ENCODE peak calls at places on chromosomes 12 and 14, in eight cellular contexts. O is A549; K is CD8-positive, alpha-beta T cell; Y is heart left ventricle; U is PC-3; R is HL-60; V is Peyer's patch; M is coronary artery. H is an unnamed sample.

GRCh38 chr14:33175951-33176350 is 237.3 kb downstream of the NPAS3 start:
- DNase-seq in O (no peak), K (no peak), Y (no peak), U (no peak), R (no peak), V (no peak), M (no peak), H (no peak)

GRCh38 chr12:119786539-119786938 is 90.6 kb downstream of the CIT start:
- DNase-seq in O (no peak), K (no peak), Y (no peak), U (no peak), R (no peak), V (no peak), M (no peak), H (no peak)

GRCh38 chr12:97038859-97039258 is 131.8 kb downstream of the NEDD1 start:
- DNase-seq in O (no peak), K (no peak), Y (no peak), U (peak), R (no peak), V (no peak), M (no peak), H (peak)

GRCh38 chr14:77674931-77675330 is 32.9 kb downstream of the ALKBH1 start:
- DNase-seq in O (no peak), K (no peak), Y (no peak), U (no peak), R (no peak), V (no peak), M (no peak), H (no peak)

GRCh38 chr12:89051065-89051677 is 301.1 kb downstream of the DUSP6 start:
- DNase-seq in O (peak), K (no peak), Y (no peak), U (peak), R (peak), V (no peak), M (no peak), H (peak)

GRCh38 chr12:12546314-12546772 is 16.3 kb downstream of the DUSP16 start:
- DNase-seq in O (no peak), K (no peak), Y (no peak), U (peak), R (no peak), V (no peak), M (no peak), H (peak)

GRCh38 chr14:96062506-96062905 is 23.3 kb downstream of the C14orf132 start:
- DNase-seq in O (no peak), K (no peak), Y (no peak), U (no peak), R (no peak), V (no peak), M (no peak), H (no peak)

GRCh38 chr12:66885115-66885875 is 206.4 kb upstream of the GRIP1 start:
- DNase-seq in O (no peak), K (no peak), Y (no peak), U (no peak), R (no peak), V (no peak), M (no peak), H (no peak)

GRCh38 chr14:67610491-67610890 is 9.2 kb upstream of the ARG2 start:
- DNase-seq in O (no peak), K (no peak), Y (no peak), U (no peak), R (no peak), V (no peak), M (no peak), H (no peak)

GRCh38 chr12:54229624-54230212 is 40.9 kb upstream of the SMUG1 start:
- DNase-seq in O (peak), K (no peak), Y (no peak), U (peak), R (no peak), V (no peak), M (no peak), H (peak)

GRCh38 chr14:47549886-47550285 is 125.5 kb downstream of the MDGA2 start:
- DNase-seq in O (no peak), K (no peak), Y (no peak), U (no peak), R (no peak), V (no peak), M (no peak), H (no peak)

GRCh38 chr14:65392296-65392695 is 20.2 kb upstream of the FUT8 start:
- DNase-seq in O (no peak), K (no peak), Y (no peak), U (no peak), R (no peak), V (no peak), M (no peak), H (peak)

GRCh38 chr14:105486974-105487448 is 325 bp downstream of the CRIP1 start:
- DNase-seq in O (peak), K (peak), Y (peak), U (no peak), R (no peak), V (peak), M (peak), H (no peak)

GRCh38 chr12:52277486-52278245 is 3.2 kb downstream of the KRT86 start:
- DNase-seq in O (no peak), K (no peak), Y (no peak), U (no peak), R (no peak), V (no peak), M (peak), H (no peak)

DNA sequence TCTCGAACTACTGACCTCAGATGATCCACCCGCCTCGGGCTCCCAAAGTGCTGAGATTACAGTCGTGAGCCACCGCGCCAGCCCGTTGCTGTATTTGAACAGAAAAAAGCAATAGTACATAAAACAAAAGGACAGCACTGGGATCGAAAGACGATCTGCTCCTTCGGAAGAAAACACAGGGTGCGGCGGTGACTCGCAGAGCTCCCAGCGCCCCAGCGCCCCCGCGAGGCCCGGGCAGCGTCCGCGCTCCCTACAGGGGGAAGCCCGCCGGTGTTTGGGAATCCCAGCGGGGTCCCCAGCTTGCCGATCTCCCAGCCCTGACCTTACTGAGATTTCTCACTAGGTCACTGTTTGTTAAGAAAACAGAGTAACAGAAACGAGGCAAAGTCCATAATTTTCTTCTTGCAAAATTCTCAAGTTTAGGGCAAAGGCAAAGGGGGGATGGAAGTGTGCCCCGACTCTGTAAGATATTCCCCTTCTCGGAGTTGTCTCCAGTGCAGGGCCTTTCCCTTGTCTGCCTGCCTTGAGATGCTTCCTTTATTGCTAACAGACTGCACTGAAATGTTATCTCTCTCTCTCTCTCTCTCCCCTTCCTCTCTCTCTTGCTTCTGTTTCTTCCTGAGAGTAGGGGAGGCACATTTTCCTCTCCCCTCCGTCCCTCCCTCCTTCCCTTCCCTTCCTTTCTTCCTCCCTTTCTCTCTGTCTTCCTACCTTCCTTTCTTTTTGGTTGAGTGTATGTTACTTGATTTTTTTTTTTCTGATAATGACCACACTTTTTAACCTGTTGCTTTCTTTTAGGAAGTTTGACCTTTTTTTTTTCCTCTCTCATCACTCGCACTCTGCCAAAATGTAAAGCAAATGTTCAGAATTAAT is 92.0 kb downstream of the TMEM30B start:
- DNase-seq in O (peak), K (no peak), Y (peak), U (peak), R (no peak), V (no peak), M (no peak), H (peak)
- TF ChIP-seq CTCF in O (peak), K (no peak), Y (peak), U (peak), R (no peak), V (no peak), M (peak), H (peak)

DNA sequence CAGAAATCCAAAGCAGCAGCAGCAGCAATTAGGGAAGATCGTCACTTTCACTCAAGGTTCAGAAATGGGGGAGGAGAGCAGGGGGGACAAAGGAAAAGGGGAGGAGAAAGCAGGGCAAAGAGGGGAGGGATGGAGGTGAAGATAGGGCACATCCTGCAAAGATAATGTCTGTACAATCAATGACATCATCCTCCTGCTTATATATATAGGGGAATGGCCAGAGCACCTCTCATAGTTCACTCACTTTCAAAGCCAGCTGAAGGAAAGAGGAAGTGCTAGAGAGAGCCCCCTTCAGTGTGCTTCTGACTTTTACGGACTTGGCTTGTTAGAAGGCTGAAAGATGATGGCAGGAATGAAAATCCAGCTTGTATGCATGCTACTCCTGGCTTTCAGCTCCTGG is at the start of gene NTS:
- DNase-seq in O (peak), K (no peak), Y (no peak), U (peak), R (no peak), V (no peak), M (no peak), H (peak)
- H3K4me3 ChIP-seq in O (peak), K (no peak), Y (no peak), U (no peak), R (no peak), V (no peak), M (no peak), H (no peak)

DNA sequence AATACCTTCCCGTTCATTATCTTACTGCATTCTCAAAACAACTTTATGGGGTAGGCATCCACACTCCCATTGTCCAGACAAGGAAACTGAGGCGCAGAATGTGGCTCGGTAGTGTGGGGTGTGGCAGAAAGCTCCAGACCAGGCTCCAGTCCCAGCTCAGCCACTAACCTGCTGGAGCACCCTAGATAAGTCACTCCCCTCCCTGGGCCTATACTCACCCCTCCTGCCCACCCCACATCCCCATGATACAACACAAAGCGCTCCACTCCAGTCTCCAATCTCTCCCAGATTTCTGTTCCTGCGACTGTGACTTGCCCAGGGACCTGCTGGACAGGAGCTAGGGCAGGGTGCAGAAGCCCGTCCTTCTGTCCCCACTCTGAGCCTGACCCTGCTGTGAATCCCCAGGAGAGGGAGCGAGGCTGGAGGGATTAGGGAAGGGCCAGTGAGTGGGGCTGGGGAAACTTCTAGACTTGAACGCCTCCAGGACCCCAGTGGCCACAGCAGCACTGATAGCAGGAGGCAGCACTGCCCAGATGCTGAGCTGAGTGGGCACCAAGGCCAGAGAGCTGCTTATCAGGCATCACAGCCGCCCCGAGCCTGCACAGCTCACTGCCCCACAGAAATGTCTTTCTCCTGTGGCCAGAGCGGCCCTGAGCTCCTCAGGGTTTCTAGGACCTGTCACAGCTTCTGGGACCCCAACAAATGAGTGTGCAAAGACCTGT is 1.3 kb upstream of the AQP2 start:
- DNase-seq in O (no peak), K (no peak), Y (no peak), U (no peak), R (no peak), V (no peak), M (no peak), H (no peak)
- TF ChIP-seq CTCF in O (no peak), K (no peak), Y (no peak), U (no peak), R (no peak), V (no peak), M (no peak), H (no peak)

DNA sequence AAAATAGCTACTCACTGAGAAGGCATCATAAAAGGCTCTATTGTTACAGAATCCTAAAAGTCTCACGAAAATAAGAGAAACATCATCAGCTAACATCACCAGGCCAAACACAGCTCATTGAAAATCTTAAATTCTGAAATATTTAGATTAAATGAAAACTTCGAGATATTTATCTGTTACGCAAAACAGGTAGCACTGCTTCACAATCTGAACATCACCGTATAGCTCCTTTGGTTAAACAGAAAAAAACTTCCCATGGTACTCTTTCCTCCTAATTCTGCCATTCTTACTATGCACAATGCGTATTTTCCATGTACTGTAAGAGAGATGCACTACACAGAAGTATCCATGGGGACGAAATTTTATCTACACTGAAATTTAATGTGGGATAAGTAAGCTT is 2.1 kb downstream of the SGPP1 start:
- DNase-seq in O (no peak), K (no peak), Y (no peak), U (no peak), R (no peak), V (no peak), M (no peak), H (no peak)
- H3K4me3 ChIP-seq in O (peak), K (peak), Y (peak), U (peak), R (no peak), V (peak), M (peak), H (peak)

H was measured in bronchial epithelial cell.